ENCODE peak calls at places on chromosomes 3 and 15, in nine cellular contexts. I, K, R, F, E, J, W, T and N are unnamed samples.

GRCh38 chr3:34284959-34285358 is 486.5 kb downstream of the PDCD6IP start:
- DNase-seq in I (no peak), K (no peak), R (no peak), F (no peak), E (no peak), J (no peak), W (no peak), T (no peak), N (no peak)

GRCh38 chr3:178677961-178678360 is 141.7 kb downstream of the KCNMB2 start:
- DNase-seq in I (no peak), K (no peak), R (no peak), F (no peak), E (no peak), J (no peak), W (no peak), T (no peak), N (no peak)

GRCh38 chr15:98556321-98556720 is 92.0 kb upstream of the IGF1R start:
- DNase-seq in I (no peak), K (no peak), R (no peak), F (no peak), E (peak; percentile 1), J (no peak), W (no peak), T (no peak), N (no peak)

GRCh38 chr3:169118666-169119370 is 544.7 kb downstream of the MECOM start:
- DNase-seq in I (no peak), K (no peak), R (no peak), F (no peak), E (no peak), J (peak; percentile 61), W (no peak), T (no peak), N (no peak)

GRCh38 chr3:132749786-132750185 is 27.6 kb upstream of the NPHP3 start:
- DNase-seq in I (no peak), K (no peak), R (no peak), F (no peak), E (peak; percentile 52), J (peak; percentile 2), W (no peak), T (no peak), N (no peak)

GRCh38 chr15:77031376-77032050 is 36.6 kb downstream of the PSTPIP1 start:
- DNase-seq in I (peak; percentile 51), K (no peak), R (peak; percentile 56), F (peak; percentile 61), E (no peak), J (no peak), W (no peak), T (no peak), N (peak; percentile 78)

GRCh38 chr3:70999730-71000129 is 583.8 kb downstream of the FOXP1 start:
- DNase-seq in I (no peak), K (no peak), R (no peak), F (no peak), E (peak; percentile 86), J (peak; percentile 76), W (no peak), T (no peak), N (no peak)

GRCh38 chr3:11212301-11212613 is 58.0 kb downstream of the HRH1 start:
- DNase-seq in I (no peak), K (no peak), R (peak; percentile 68), F (no peak), E (peak; percentile 55), J (peak; percentile 73), W (peak; percentile 13), T (no peak), N (no peak)

GRCh38 chr3:170429050-170429449 is 10.4 kb downstream of the CLDN11 start:
- DNase-seq in I (no peak), K (no peak), R (no peak), F (no peak), E (peak; percentile 59), J (peak; percentile 88), W (peak; percentile 12), T (no peak), N (no peak)

GRCh38 chr15:74857082-74857655 is 14.2 kb upstream of the ULK3 start:
- DNase-seq in I (no peak), K (no peak), R (no peak), F (peak; percentile 35), E (no peak), J (no peak), W (no peak), T (no peak), N (no peak)

GRCh38 chr3:16484216-16484615 is 29.3 kb downstream of the RFTN1 start:
- DNase-seq in I (no peak), K (no peak), R (no peak), F (no peak), E (peak; percentile 98), J (peak; percentile 100), W (no peak), T (no peak), N (no peak)

GRCh38 chr3:76024640-76025039 is 239.3 kb upstream of the ZNF717 start:
- DNase-seq in I (no peak), K (no peak), R (no peak), F (no peak), E (peak; percentile 68), J (peak; percentile 16), W (no peak), T (peak; percentile 29), N (no peak)

GRCh38 chr3:25386686-25387271 is 41.3 kb upstream of the RARB start:
- DNase-seq in I (no peak), K (no peak), R (no peak), F (no peak), E (no peak), J (no peak), W (no peak), T (no peak), N (no peak)

GRCh38 chr15:48358681-48359152 is 27.5 kb downstream of the DUT start:
- DNase-seq in I (no peak), K (no peak), R (no peak), F (no peak), E (peak; percentile 39), J (peak; percentile 39), W (no peak), T (no peak), N (no peak)

GRCh38 chr15:82986442-82986780 is 401 bp downstream of the RAMAC start:
- DNase-seq in I (no peak), K (no peak), R (no peak), F (no peak), E (no peak), J (no peak), W (no peak), T (no peak), N (no peak)

GRCh38 chr15:71252036-71252898 is 137.0 kb downstream of the THSD4 start:
- DNase-seq in I (no peak), K (no peak), R (no peak), F (no peak), E (no peak), J (peak; percentile 59), W (peak; percentile 83), T (no peak), N (no peak)

GRCh38 chr3:156360992-156361391 is 193.9 kb downstream of the SSR3 start:
- DNase-seq in I (no peak), K (no peak), R (no peak), F (no peak), E (no peak), J (no peak), W (no peak), T (no peak), N (no peak)

GRCh38 chr15:93942140-93942808 is 289.1 kb upstream of the MCTP2 start:
- DNase-seq in I (no peak), K (no peak), R (no peak), F (no peak), E (no peak), J (peak; percentile 40), W (no peak), T (no peak), N (no peak)

GRCh38 chr3:72224804-72225509 is 440.0 kb upstream of the PROK2 start:
- DNase-seq in I (no peak), K (no peak), R (no peak), F (no peak), E (no peak), J (no peak), W (no peak), T (no peak), N (peak; percentile 15)

GRCh38 chr3:143327388-143327787 is 207.8 kb downstream of the CHST2 start:
- DNase-seq in I (no peak), K (no peak), R (no peak), F (no peak), E (peak; percentile 15), J (no peak), W (no peak), T (no peak), N (no peak)
- TF ChIP-seq CTCF in I (no peak), K (no peak), R (no peak), F (no peak), E (no peak), J (peak; percentile 18), W (peak; percentile 26), T (peak; percentile 15), N (no peak)

DNA sequence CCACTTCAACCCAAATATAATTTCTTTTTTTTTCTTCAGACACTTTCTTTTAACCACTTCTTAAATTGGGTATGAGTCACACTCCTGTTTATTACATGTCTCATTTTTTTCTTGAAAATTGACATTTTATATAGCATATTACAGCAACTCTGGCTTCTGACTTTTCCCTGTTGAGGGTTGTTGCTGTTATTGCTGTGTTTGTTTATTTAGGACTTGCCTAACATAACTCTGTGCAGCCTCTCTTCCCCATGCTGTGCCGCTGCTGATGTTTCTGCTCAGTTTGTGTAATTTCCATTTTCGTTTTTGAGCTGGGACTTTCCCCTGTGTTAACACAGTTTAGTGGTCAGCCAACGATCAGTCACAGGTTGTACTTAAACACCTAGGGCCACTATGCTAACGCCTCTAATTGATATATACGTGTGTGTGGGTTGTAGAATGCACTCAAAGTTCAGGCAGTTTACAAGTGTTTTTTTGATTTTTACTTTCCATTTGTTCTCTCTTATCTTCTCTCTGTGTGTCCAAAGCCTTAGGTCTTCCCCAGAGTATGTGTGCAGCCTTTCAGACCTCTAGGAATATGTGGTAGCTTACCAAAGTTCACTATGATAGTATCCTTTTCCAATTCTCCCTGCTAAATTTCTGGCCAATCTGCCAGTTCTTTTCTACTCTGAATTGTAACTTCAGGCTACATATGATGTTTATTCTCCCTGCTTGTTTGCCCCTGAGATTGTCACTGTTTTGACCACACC is 337.2 kb downstream of the ZBTB20 start:
- DNase-seq in I (no peak), K (no peak), R (no peak), F (no peak), E (peak; percentile 74), J (peak; percentile 8), W (no peak), T (no peak), N (no peak)
- H3K27ac ChIP-seq in I (no peak overlapping the region), K (no peak overlapping the region), R (no peak overlapping the region), F (no peak overlapping the region), E (no peak overlapping the region), J (no peak overlapping the region), W (no peak overlapping the region), T (no peak overlapping the region), N (no peak overlapping the region)

GRCh38 chr3:97940034-97940433 is 32.2 kb downstream of the RIOX2 start:
- DNase-seq in I (no peak), K (no peak), R (no peak), F (no peak), E (no peak), J (no peak), W (peak; percentile 0), T (peak; percentile 7), N (no peak)
- TF ChIP-seq CTCF in I (no peak), K (peak; percentile 7), R (no peak), F (no peak), E (no peak), J (no peak), W (no peak), T (no peak), N (no peak)

DNA sequence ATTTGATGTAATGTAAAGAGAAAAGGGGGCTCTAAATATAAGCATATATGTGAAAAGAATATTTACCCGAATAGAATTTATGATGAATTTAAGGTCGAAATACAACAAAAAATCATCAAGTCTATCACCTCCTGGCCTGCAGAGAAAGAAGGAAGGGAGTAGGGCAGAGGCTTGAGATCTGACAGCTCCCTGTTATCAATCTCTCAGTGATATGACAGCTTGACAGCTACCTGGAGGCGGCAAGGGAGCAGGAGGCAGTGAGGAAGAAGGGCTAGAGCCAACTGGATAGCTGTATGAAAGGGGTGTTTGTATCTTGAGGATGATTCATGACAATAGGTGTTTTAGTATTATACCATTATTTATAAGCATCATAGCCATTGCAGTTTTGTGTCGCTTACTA is 299.8 kb upstream of the DNAJC19 start:
- DNase-seq in I (no peak), K (no peak), R (no peak), F (no peak), E (no peak), J (no peak), W (no peak), T (no peak), N (no peak)
- H3K27ac ChIP-seq in I (no peak overlapping the region), K (no peak overlapping the region), R (no peak overlapping the region), F (no peak overlapping the region), E (no peak overlapping the region), J (no peak overlapping the region), W (no peak overlapping the region), T (no peak overlapping the region), N (no peak overlapping the region)